ENCODE peak calls at places on chromosomes 16 and 17, in four cellular contexts. One of them, this sample, is unnamed.

GRCh38 chr17:607341-608060 is 107.1 kb downstream of the VPS53 start:
- DNase-seq in heart right ventricle: no peak
- DNase-seq in cardiac muscle cell: no peak
- DNase-seq in breast epithelium: no peak
- DNase-seq in this sample: no peak

GRCh38 chr17:17156511-17156910 is 49.6 kb downstream of the PLD6 start:
- DNase-seq in heart right ventricle: no peak
- DNase-seq in cardiac muscle cell: peak; percentile 11
- DNase-seq in breast epithelium: no peak
- DNase-seq in this sample: no peak

GRCh38 chr17:1107777-1108559 is 71.8 kb downstream of the ABR start:
- DNase-seq in cardiac muscle cell: no peak
- DNase-seq in heart right ventricle: peak; percentile 62
- DNase-seq in breast epithelium: no peak
- DNase-seq in this sample: no peak

GRCh38 chr16:27313422-27314160 is at the start of gene IL4R:
- DNase-seq in breast epithelium: no peak
- DNase-seq in heart right ventricle: peak; percentile 76
- DNase-seq in cardiac muscle cell: peak; percentile 95
- DNase-seq in this sample: peak; percentile 84

GRCh38 chr17:47776330-47777197 is 43.5 kb downstream of the TBX21 start:
- DNase-seq in heart right ventricle: no peak
- DNase-seq in breast epithelium: no peak
- DNase-seq in cardiac muscle cell: peak; percentile 63
- DNase-seq in this sample: no peak

GRCh38 chr17:73269329-73269615 is 7.6 kb upstream of the CPSF4L start:
- DNase-seq in heart right ventricle: no peak
- DNase-seq in breast epithelium: no peak
- DNase-seq in cardiac muscle cell: no peak
- DNase-seq in this sample: no peak

GRCh38 chr17:53626286-53626685 is 196.4 kb upstream of the KIF2B start:
- DNase-seq in heart right ventricle: no peak
- DNase-seq in breast epithelium: no peak
- DNase-seq in cardiac muscle cell: peak; percentile 71
- DNase-seq in this sample: no peak

GRCh38 chr17:36846410-36847292 is 90.6 kb upstream of the LHX1 start:
- DNase-seq in cardiac muscle cell: no peak
- DNase-seq in breast epithelium: no peak
- DNase-seq in heart right ventricle: no peak
- DNase-seq in this sample: no peak

GRCh38 chr16:86225905-86226371 is 284.4 kb upstream of the FOXF1 start:
- DNase-seq in breast epithelium: peak; percentile 35
- DNase-seq in heart right ventricle: no peak
- DNase-seq in cardiac muscle cell: no peak
- DNase-seq in this sample: no peak

GRCh38 chr17:21248495-21248894 is 4.7 kb downstream of the NATD1 start:
- DNase-seq in heart right ventricle: no peak
- DNase-seq in breast epithelium: no peak
- DNase-seq in cardiac muscle cell: no peak
- DNase-seq in this sample: no peak

GRCh38 chr16:83215417-83216001 is 588.7 kb downstream of the CDH13 start:
- DNase-seq in breast epithelium: no peak
- DNase-seq in cardiac muscle cell: peak; percentile 53
- DNase-seq in heart right ventricle: no peak
- DNase-seq in this sample: no peak

GRCh38 chr16:19844945-19845641 is 39.6 kb downstream of the GPRC5B start:
- DNase-seq in cardiac muscle cell: peak; percentile 84
- DNase-seq in heart right ventricle: no peak
- DNase-seq in breast epithelium: no peak
- DNase-seq in this sample: no peak

GRCh38 chr17:63699638-63700527 is at the start of gene LIMD2:
- DNase-seq in breast epithelium: no peak
- DNase-seq in cardiac muscle cell: peak; percentile 55
- DNase-seq in heart right ventricle: peak; percentile 53
- DNase-seq in this sample: no peak

GRCh38 chr17:10091051-10091450 is 107.4 kb downstream of the GAS7 start:
- DNase-seq in breast epithelium: no peak
- DNase-seq in cardiac muscle cell: no peak
- DNase-seq in heart right ventricle: no peak
- DNase-seq in this sample: no peak

GRCh38 chr17:10099051-10099571 is 99.3 kb downstream of the GAS7 start:
- DNase-seq in heart right ventricle: no peak
- DNase-seq in cardiac muscle cell: peak; percentile 78
- DNase-seq in breast epithelium: no peak
- DNase-seq in this sample: peak; percentile 65

GRCh38 chr17:10092595-10092994 is 105.8 kb downstream of the GAS7 start:
- DNase-seq in breast epithelium: no peak
- DNase-seq in cardiac muscle cell: no peak
- DNase-seq in heart right ventricle: no peak
- DNase-seq in this sample: no peak

GRCh38 chr17:10096556-10096955 is 101.8 kb downstream of the GAS7 start:
- DNase-seq in heart right ventricle: no peak
- DNase-seq in breast epithelium: no peak
- DNase-seq in cardiac muscle cell: no peak
- DNase-seq in this sample: peak; percentile 21

DNA sequence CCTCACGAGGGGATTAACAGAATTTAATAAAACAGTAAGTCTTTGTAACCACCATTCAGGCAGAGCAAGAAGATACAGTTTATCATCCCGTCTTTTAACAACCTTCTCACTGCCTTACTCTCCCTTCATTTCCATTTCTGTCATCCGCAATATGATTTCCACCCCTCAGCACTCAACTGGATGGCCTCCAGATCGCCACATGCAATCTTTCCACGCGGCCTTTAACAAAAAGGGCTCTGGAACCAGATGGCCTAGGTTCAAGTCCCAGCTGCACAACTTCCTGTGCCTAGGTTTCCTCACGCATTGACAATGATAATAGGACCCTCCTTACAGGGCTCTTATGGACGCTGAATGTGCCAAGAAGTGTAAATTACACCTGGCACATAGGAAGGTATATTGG is 103.6 kb downstream of the GAS7 start:
- DNase-seq in cardiac muscle cell: peak; percentile 34
- DNase-seq in breast epithelium: no peak
- DNase-seq in heart right ventricle: no peak
- DNase-seq in this sample: peak; percentile 68
- H3K4me1 ChIP-seq in cardiac muscle cell: no peaks in the 10 kb centered on the region
- H3K4me1 ChIP-seq in breast epithelium: no peaks in the 10 kb centered on the region
- H3K4me1 ChIP-seq in heart right ventricle: peaks cover 44% of the 10 kb centered on the region
- H3K4me1 ChIP-seq in this sample: no peaks in the 10 kb centered on the region

DNA sequence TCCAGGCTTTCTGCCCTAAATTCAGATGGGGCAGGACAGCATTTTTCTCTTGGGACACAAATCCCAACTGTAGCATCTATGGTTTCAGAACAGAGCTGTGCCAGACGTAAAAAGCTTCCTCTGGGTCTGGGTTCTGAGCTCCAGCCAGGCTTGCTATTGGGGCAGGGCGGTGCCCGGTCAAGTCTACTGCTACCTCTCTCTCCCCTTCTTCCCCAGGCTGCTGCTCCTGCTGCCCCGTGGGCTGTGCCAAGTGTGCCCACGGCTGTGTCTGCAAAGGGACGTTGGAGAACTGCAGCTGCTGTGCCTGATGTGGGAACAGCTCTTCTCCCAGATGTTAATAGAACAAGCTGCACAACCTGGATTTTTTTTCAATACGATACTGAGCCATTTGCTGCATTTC is 1.1 kb downstream of the MT1M start:
- DNase-seq in cardiac muscle cell: no peak
- DNase-seq in heart right ventricle: no peak
- DNase-seq in breast epithelium: no peak
- DNase-seq in this sample: no peak
- H3K4me3 ChIP-seq in cardiac muscle cell: no peak overlapping the region
- H3K4me3 ChIP-seq in heart right ventricle: no peak overlapping the region
- H3K4me3 ChIP-seq in breast epithelium: peak overlapping the region; percentile 56
- H3K4me3 ChIP-seq in this sample: no peak overlapping the region

DNA sequence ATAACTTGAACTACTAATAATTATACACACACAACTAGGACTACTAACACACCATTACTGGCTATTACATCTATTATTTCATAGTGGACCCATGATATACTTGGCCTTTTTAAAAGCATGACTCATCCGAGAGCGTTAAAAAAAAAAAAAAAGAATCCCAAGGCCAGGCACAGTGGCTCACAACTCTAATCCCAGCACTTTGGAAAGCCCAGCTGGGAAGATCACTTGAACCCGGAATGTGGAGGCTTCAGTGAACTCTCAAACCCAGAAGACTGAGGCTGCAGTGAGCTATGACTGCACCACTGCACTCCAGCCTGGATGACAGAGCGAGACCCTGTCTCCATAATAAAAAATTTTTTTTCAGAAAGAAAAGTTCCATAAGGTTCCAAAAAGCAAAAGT is 3.1 kb downstream of the GLG1 start:
- DNase-seq in cardiac muscle cell: peak; percentile 40
- DNase-seq in heart right ventricle: no peak
- DNase-seq in breast epithelium: no peak
- DNase-seq in this sample: no peak
- H3K4me1 ChIP-seq in cardiac muscle cell: peaks cover 18% of the 10 kb centered on the region
- H3K4me1 ChIP-seq in heart right ventricle: peaks cover 58% of the 10 kb centered on the region
- H3K4me1 ChIP-seq in breast epithelium: no peaks in the 10 kb centered on the region
- H3K4me1 ChIP-seq in this sample: no peaks in the 10 kb centered on the region

DNA sequence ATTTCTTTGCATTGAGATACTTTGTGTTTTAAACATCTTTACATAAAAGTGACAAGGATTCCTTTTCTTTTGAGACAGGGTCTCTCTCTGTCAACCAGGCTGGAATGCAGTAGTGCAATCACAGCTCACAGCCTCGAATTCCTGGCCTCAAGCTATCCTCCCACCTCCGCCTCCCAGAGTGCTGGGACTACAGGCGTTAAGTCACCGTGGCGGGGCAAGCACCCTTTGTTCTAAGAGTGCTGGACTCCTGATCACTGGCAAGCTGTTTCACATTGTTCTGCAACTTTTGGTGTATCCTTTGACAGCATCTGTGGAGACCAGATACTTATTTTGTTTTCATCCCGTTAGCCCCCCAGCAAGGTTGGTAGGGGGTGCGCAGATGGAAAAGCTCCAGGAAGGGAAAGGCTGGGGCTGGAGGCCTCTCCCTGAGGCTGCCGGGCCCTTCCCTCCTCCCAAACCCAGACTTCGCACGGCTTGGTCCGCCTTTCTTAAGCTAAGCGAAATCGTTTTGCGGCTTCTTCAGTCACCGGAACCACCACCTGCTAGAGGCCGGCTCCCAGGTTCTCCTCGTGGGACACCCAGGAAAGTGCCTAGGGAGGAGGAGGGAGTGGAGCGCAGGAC is 1.1 kb downstream of the ST6GALNAC2 start:
- DNase-seq in cardiac muscle cell: no peak
- DNase-seq in breast epithelium: no peak
- DNase-seq in heart right ventricle: no peak
- DNase-seq in this sample: no peak
- H3K4me3 ChIP-seq in cardiac muscle cell: peak overlapping the region; percentile 27
- H3K4me3 ChIP-seq in breast epithelium: peak overlapping the region; percentile 72
- H3K4me3 ChIP-seq in heart right ventricle: peak overlapping the region; percentile 56
- H3K4me3 ChIP-seq in this sample: peak overlapping the region; percentile 69

DNA sequence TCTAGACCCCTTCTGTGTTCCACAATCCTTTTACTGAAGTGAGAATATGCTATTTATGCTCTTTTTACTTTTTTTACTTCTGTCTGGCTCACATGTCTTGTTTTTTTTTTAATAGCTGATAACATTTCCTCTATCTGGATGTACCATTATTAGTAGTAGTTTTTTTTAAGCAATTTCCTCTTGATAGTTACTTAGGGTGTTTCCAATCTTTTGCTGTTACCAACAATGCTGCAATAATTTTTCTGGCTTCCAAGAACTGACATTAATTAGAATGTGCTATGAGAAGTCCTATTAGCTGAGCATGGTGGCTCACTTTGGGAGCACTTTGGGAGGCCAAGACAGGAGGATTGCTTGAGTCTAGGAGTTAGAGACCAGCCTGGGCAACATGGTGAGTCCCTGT is 32.0 kb downstream of the KSR1 start:
- DNase-seq in cardiac muscle cell: peak; percentile 46
- DNase-seq in breast epithelium: no peak
- DNase-seq in heart right ventricle: no peak
- DNase-seq in this sample: no peak
- H3K4me1 ChIP-seq in cardiac muscle cell: peaks cover 29% of the 10 kb centered on the region
- H3K4me1 ChIP-seq in breast epithelium: peaks cover 5% of the 10 kb centered on the region
- H3K4me1 ChIP-seq in heart right ventricle: peaks cover 45% of the 10 kb centered on the region
- H3K4me1 ChIP-seq in this sample: peaks cover 37% of the 10 kb centered on the region

GRCh38 chr17:55454906-55455474 is 33.4 kb upstream of the MMD start:
- DNase-seq in cardiac muscle cell: peak; percentile 87
- DNase-seq in heart right ventricle: no peak
- DNase-seq in breast epithelium: no peak
- DNase-seq in this sample: no peak

GRCh38 chr17:55453836-55454557 is 32.4 kb upstream of the MMD start:
- DNase-seq in heart right ventricle: no peak
- DNase-seq in breast epithelium: no peak
- DNase-seq in cardiac muscle cell: no peak
- DNase-seq in this sample: no peak

GRCh38 chr17:55450232-55450631 is 28.6 kb upstream of the MMD start:
- DNase-seq in cardiac muscle cell: no peak
- DNase-seq in heart right ventricle: no peak
- DNase-seq in breast epithelium: no peak
- DNase-seq in this sample: no peak

GRCh38 chr17:55451203-55451641 is 29.6 kb upstream of the MMD start:
- DNase-seq in cardiac muscle cell: peak; percentile 80
- DNase-seq in breast epithelium: no peak
- DNase-seq in heart right ventricle: no peak
- DNase-seq in this sample: no peak

GRCh38 chr17:55451758-55452468 is 30.3 kb upstream of the MMD start:
- DNase-seq in heart right ventricle: no peak
- DNase-seq in breast epithelium: no peak
- DNase-seq in cardiac muscle cell: peak; percentile 71
- DNase-seq in this sample: no peak
- H3K4me3 ChIP-seq in heart right ventricle: no peak overlapping the region
- H3K4me3 ChIP-seq in breast epithelium: no peak overlapping the region
- H3K4me3 ChIP-seq in cardiac muscle cell: no peak overlapping the region
- H3K4me3 ChIP-seq in this sample: no peak overlapping the region

GRCh38 chr17:44564429-44564828 is 7.1 kb downstream of the FZD2 start:
- DNase-seq in cardiac muscle cell: no peak
- DNase-seq in breast epithelium: no peak
- DNase-seq in heart right ventricle: no peak
- DNase-seq in this sample: no peak
- H3K4me1 ChIP-seq in cardiac muscle cell: peaks cover 14% of the 10 kb centered on the region
- H3K4me1 ChIP-seq in breast epithelium: no peaks in the 10 kb centered on the region
- H3K4me1 ChIP-seq in heart right ventricle: peaks cover 13% of the 10 kb centered on the region
- H3K4me1 ChIP-seq in this sample: no peaks in the 10 kb centered on the region

This sample was measured in right atrium auricular region.